ENCODE peak calls at places on chromosomes 16 and 17, in five cellular contexts. Y, F, E, D and K are unnamed samples.

GRCh38 chr17:40355123-40355803 is 9.3 kb downstream of the GJD3 start:
- DNase-seq in Y (peak), F (peak), E (peak), D (peak), K (peak)

GRCh38 chr16:88878967-88879787 is 12.7 kb upstream of the PABPN1L start:
- DNase-seq in Y (no peak), F (no peak), E (no peak), D (no peak), K (no peak)

GRCh38 chr17:44005865-44006580 is 1.6 kb downstream of the NAGS start:
- DNase-seq in Y (peak), F (no peak), E (no peak), D (peak), K (peak)

GRCh38 chr17:53061446-53061845 is 761.3 kb upstream of the KIF2B start:
- DNase-seq in Y (no peak), F (no peak), E (no peak), D (peak), K (no peak)

GRCh38 chr17:34478244-34478643 is 101.1 kb upstream of the TMEM132E start:
- DNase-seq in Y (no peak), F (no peak), E (no peak), D (no peak), K (no peak)

GRCh38 chr17:39800540-39800939 is 62.8 kb downstream of the GRB7 start:
- DNase-seq in Y (peak), F (no peak), E (no peak), D (peak), K (no peak)

GRCh38 chr17:652310-652709 is 62.3 kb downstream of the VPS53 start:
- DNase-seq in Y (no peak), F (no peak), E (peak), D (no peak), K (no peak)

GRCh38 chr17:63477471-63478440 is 895 bp downstream of the ACE start:
- DNase-seq in Y (no peak), F (peak), E (no peak), D (peak), K (no peak)

GRCh38 chr16:57916735-57917450 is 54.0 kb downstream of the CNGB1 start:
- DNase-seq in Y (no peak), F (no peak), E (no peak), D (peak), K (no peak)

GRCh38 chr16:47712276-47713224 is 251.4 kb downstream of the PHKB start:
- DNase-seq in Y (no peak), F (no peak), E (no peak), D (no peak), K (no peak)

GRCh38 chr17:38852771-38853291 is 690 bp downstream of the RPL23 start:
- DNase-seq in Y (peak), F (no peak), E (no peak), D (peak), K (peak)

GRCh38 chr17:3043737-3044365 is 19.6 kb downstream of the OR1D5 start:
- DNase-seq in Y (no peak), F (no peak), E (no peak), D (peak), K (no peak)

GRCh38 chr17:80485846-80486245 is 9.4 kb upstream of the NPTX1 start:
- DNase-seq in Y (no peak), F (peak), E (no peak), D (no peak), K (no peak)

GRCh38 chr16:72404299-72404698 is 232.3 kb upstream of the PMFBP1 start:
- DNase-seq in Y (no peak), F (no peak), E (no peak), D (peak), K (no peak)

GRCh38 chr17:80005360-80006338 is 30.0 kb downstream of the TBC1D16 start:
- DNase-seq in Y (peak), F (no peak), E (no peak), D (peak), K (peak)

GRCh38 chr17:16027708-16028584 is 28.3 kb downstream of the TTC19 start:
- DNase-seq in Y (no peak), F (no peak), E (no peak), D (peak), K (no peak)

GRCh38 chr16:67286441-67287235 is 7.3 kb downstream of the PLEKHG4 start:
- DNase-seq in Y (no peak), F (no peak), E (no peak), D (no peak), K (no peak)